ENCODE peak calls at places on chromosomes 3 and 15, in six cellular contexts. One of them, this sample, is unnamed.

GRCh38 chr3:20225769-20226168 is 39.8 kb upstream of the SGO1 start:
- DNase-seq in Peyer's patch: no peak
- DNase-seq in left ventricle myocardium inferior: no peak
- DNase-seq in CD8-positive, alpha-beta memory T cell: no peak
- DNase-seq in MM.1S: no peak
- DNase-seq in heart left ventricle: no peak
- DNase-seq in this sample: no peak

GRCh38 chr3:192655040-192655439 is 72.3 kb downstream of the FGF12 start:
- DNase-seq in Peyer's patch: no peak
- DNase-seq in left ventricle myocardium inferior: no peak
- DNase-seq in CD8-positive, alpha-beta memory T cell: no peak
- DNase-seq in MM.1S: no peak
- DNase-seq in heart left ventricle: no peak
- DNase-seq in this sample: no peak

GRCh38 chr3:188243124-188243795 is 89.3 kb downstream of the LPP start:
- DNase-seq in Peyer's patch: no peak
- DNase-seq in left ventricle myocardium inferior: no peak
- DNase-seq in CD8-positive, alpha-beta memory T cell: no peak
- DNase-seq in MM.1S: no peak
- DNase-seq in heart left ventricle: no peak
- DNase-seq in this sample: no peak

GRCh38 chr3:96354742-96355141 is 459.7 kb upstream of the EPHA6 start:
- DNase-seq in Peyer's patch: no peak
- DNase-seq in left ventricle myocardium inferior: no peak
- DNase-seq in CD8-positive, alpha-beta memory T cell: no peak
- DNase-seq in MM.1S: no peak
- DNase-seq in heart left ventricle: no peak
- DNase-seq in this sample: no peak

GRCh38 chr3:143119009-143119914 is at the start of gene CHST2:
- DNase-seq in Peyer's patch: peak; percentile 72
- DNase-seq in left ventricle myocardium inferior: peak; percentile 72
- DNase-seq in CD8-positive, alpha-beta memory T cell: peak; percentile 36
- DNase-seq in MM.1S: peak; percentile 84
- DNase-seq in heart left ventricle: peak; percentile 87
- DNase-seq in this sample: peak; percentile 53

GRCh38 chr3:38614651-38615352 is 34.7 kb downstream of the SCN5A start:
- DNase-seq in Peyer's patch: no peak
- DNase-seq in left ventricle myocardium inferior: no peak
- DNase-seq in CD8-positive, alpha-beta memory T cell: no peak
- DNase-seq in MM.1S: no peak
- DNase-seq in heart left ventricle: no peak
- DNase-seq in this sample: no peak

GRCh38 chr3:198071602-198072285 is 111.7 kb downstream of the LMLN start:
- DNase-seq in Peyer's patch: no peak
- DNase-seq in left ventricle myocardium inferior: no peak
- DNase-seq in CD8-positive, alpha-beta memory T cell: peak; percentile 33
- DNase-seq in MM.1S: no peak
- DNase-seq in heart left ventricle: no peak
- DNase-seq in this sample: no peak

GRCh38 chr3:8283180-8283579 is 218.4 kb upstream of the LMCD1 start:
- DNase-seq in Peyer's patch: no peak
- DNase-seq in left ventricle myocardium inferior: no peak
- DNase-seq in CD8-positive, alpha-beta memory T cell: no peak
- DNase-seq in MM.1S: no peak
- DNase-seq in heart left ventricle: no peak
- DNase-seq in this sample: no peak

GRCh38 chr15:50137330-50137761 is 18.3 kb upstream of the ATP8B4 start:
- DNase-seq in Peyer's patch: no peak
- DNase-seq in left ventricle myocardium inferior: no peak
- DNase-seq in CD8-positive, alpha-beta memory T cell: no peak
- DNase-seq in MM.1S: no peak
- DNase-seq in heart left ventricle: no peak
- DNase-seq in this sample: no peak

GRCh38 chr15:96768435-96768789 is 437.9 kb downstream of the NR2F2 start:
- DNase-seq in Peyer's patch: no peak
- DNase-seq in left ventricle myocardium inferior: no peak
- DNase-seq in CD8-positive, alpha-beta memory T cell: no peak
- DNase-seq in MM.1S: no peak
- DNase-seq in heart left ventricle: no peak
- DNase-seq in this sample: no peak

GRCh38 chr15:83166218-83166617 is 41.4 kb downstream of the HDGFL3 start:
- DNase-seq in Peyer's patch: no peak
- DNase-seq in left ventricle myocardium inferior: no peak
- DNase-seq in CD8-positive, alpha-beta memory T cell: no peak
- DNase-seq in MM.1S: no peak
- DNase-seq in heart left ventricle: no peak
- DNase-seq in this sample: no peak

GRCh38 chr3:9623148-9623547 is 26.2 kb upstream of the MTMR14 start:
- DNase-seq in Peyer's patch: no peak
- DNase-seq in left ventricle myocardium inferior: no peak
- DNase-seq in CD8-positive, alpha-beta memory T cell: no peak
- DNase-seq in MM.1S: no peak
- DNase-seq in heart left ventricle: no peak
- DNase-seq in this sample: no peak

GRCh38 chr3:154192225-154192624 is 71.0 kb downstream of the ARHGEF26 start:
- DNase-seq in Peyer's patch: no peak
- DNase-seq in left ventricle myocardium inferior: no peak
- DNase-seq in CD8-positive, alpha-beta memory T cell: no peak
- DNase-seq in MM.1S: no peak
- DNase-seq in heart left ventricle: no peak
- DNase-seq in this sample: no peak

GRCh38 chr3:150223568-150223967 is 184.5 kb upstream of the TSC22D2 start:
- DNase-seq in Peyer's patch: no peak
- DNase-seq in left ventricle myocardium inferior: no peak
- DNase-seq in CD8-positive, alpha-beta memory T cell: no peak
- DNase-seq in MM.1S: no peak
- DNase-seq in heart left ventricle: no peak
- DNase-seq in this sample: no peak

GRCh38 chr15:40844543-40844981 is 714 bp downstream of the SPINT1 start:
- DNase-seq in Peyer's patch: peak; percentile 31
- DNase-seq in left ventricle myocardium inferior: peak; percentile 26
- DNase-seq in CD8-positive, alpha-beta memory T cell: no peak
- DNase-seq in MM.1S: peak; percentile 39
- DNase-seq in heart left ventricle: peak; percentile 65
- DNase-seq in this sample: peak; percentile 32

GRCh38 chr3:126266291-126266840 is 86.0 kb upstream of the ALDH1L1 start:
- DNase-seq in Peyer's patch: no peak
- DNase-seq in left ventricle myocardium inferior: peak; percentile 83
- DNase-seq in CD8-positive, alpha-beta memory T cell: no peak
- DNase-seq in MM.1S: no peak
- DNase-seq in heart left ventricle: peak; percentile 85
- DNase-seq in this sample: no peak

GRCh38 chr3:141421639-141422319 is 53.5 kb downstream of the ZBTB38 start:
- DNase-seq in Peyer's patch: no peak
- DNase-seq in left ventricle myocardium inferior: no peak
- DNase-seq in CD8-positive, alpha-beta memory T cell: no peak
- DNase-seq in MM.1S: no peak
- DNase-seq in heart left ventricle: no peak
- DNase-seq in this sample: no peak

GRCh38 chr3:8767667-8768363 is 1.6 kb downstream of the OXTR start:
- DNase-seq in Peyer's patch: no peak
- DNase-seq in left ventricle myocardium inferior: no peak
- DNase-seq in CD8-positive, alpha-beta memory T cell: no peak
- DNase-seq in MM.1S: no peak
- DNase-seq in heart left ventricle: no peak
- DNase-seq in this sample: no peak

GRCh38 chr15:90318591-90318990 is 33.5 kb upstream of the ZNF774 start:
- DNase-seq in Peyer's patch: no peak
- DNase-seq in left ventricle myocardium inferior: no peak
- DNase-seq in CD8-positive, alpha-beta memory T cell: no peak
- DNase-seq in MM.1S: no peak
- DNase-seq in heart left ventricle: no peak
- DNase-seq in this sample: no peak

GRCh38 chr3:114380233-114380645 is 86.4 kb downstream of the TIGIT start:
- DNase-seq in Peyer's patch: no peak
- DNase-seq in left ventricle myocardium inferior: peak; percentile 83
- DNase-seq in CD8-positive, alpha-beta memory T cell: no peak
- DNase-seq in MM.1S: no peak
- DNase-seq in heart left ventricle: peak; percentile 83
- DNase-seq in this sample: no peak

GRCh38 chr15:74294010-74294409 is 57.9 kb downstream of the CCDC33 start:
- DNase-seq in Peyer's patch: no peak
- DNase-seq in left ventricle myocardium inferior: no peak
- DNase-seq in CD8-positive, alpha-beta memory T cell: no peak
- DNase-seq in MM.1S: no peak
- DNase-seq in heart left ventricle: no peak
- DNase-seq in this sample: no peak

GRCh38 chr3:63995056-63995576 is 28.2 kb downstream of the PSMD6 start:
- DNase-seq in Peyer's patch: no peak
- DNase-seq in left ventricle myocardium inferior: no peak
- DNase-seq in CD8-positive, alpha-beta memory T cell: no peak
- DNase-seq in MM.1S: no peak
- DNase-seq in heart left ventricle: no peak
- DNase-seq in this sample: no peak

GRCh38 chr15:26722621-26723160 is 50.2 kb downstream of the GABRB3 start:
- DNase-seq in Peyer's patch: no peak
- DNase-seq in left ventricle myocardium inferior: no peak
- DNase-seq in CD8-positive, alpha-beta memory T cell: no peak
- DNase-seq in MM.1S: no peak
- DNase-seq in heart left ventricle: no peak
- DNase-seq in this sample: no peak

GRCh38 chr3:18100126-18100525 is 325.0 kb downstream of the SATB1 start:
- DNase-seq in Peyer's patch: no peak
- DNase-seq in left ventricle myocardium inferior: no peak
- DNase-seq in CD8-positive, alpha-beta memory T cell: no peak
- DNase-seq in MM.1S: no peak
- DNase-seq in heart left ventricle: no peak
- DNase-seq in this sample: no peak

GRCh38 chr3:57078366-57079220 is 18.1 kb downstream of the SPATA12 start:
- DNase-seq in Peyer's patch: peak; percentile 43
- DNase-seq in left ventricle myocardium inferior: peak; percentile 36
- DNase-seq in CD8-positive, alpha-beta memory T cell: no peak
- DNase-seq in MM.1S: no peak
- DNase-seq in heart left ventricle: peak; percentile 74
- DNase-seq in this sample: peak; percentile 26

DNA sequence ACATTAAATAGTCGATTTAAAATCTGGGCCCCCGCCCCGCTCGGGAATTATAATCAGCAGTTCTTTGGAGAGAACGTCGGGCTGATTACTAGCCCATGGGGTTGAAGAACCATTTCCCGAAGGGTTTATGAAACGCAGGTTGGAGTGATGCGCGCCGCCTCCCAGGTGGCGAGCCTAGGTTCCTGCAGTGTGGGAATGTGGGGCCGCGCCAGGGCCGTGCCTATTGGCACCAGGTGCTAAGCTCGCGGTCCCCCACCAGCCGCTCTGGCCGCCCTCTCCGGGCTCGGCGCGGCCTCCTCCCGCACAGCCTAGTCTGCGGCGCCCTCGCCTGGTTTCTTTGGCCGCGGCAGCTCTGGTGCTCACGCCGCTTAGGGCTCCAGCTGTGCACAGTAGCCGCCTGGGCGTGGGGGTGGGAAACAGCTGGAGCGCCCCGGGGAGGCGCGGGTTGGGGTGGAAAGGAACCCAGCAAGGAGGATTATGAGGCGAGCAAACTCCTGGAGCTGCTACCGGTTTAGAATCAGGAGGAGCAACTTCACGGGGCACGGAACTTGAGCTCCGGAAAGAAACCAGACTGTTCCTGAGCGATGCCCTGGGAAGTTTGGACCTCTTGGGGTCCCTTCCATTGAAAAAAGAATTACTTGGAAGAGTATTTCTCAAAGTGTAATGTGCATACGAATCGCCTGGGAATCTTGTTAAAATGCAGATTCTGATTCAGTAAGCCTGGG is 5.6 kb upstream of the MECOM start:
- DNase-seq in Peyer's patch: no peak
- DNase-seq in left ventricle myocardium inferior: peak; percentile 76
- DNase-seq in CD8-positive, alpha-beta memory T cell: no peak
- DNase-seq in MM.1S: peak; percentile 91
- DNase-seq in heart left ventricle: peak; percentile 86
- DNase-seq in this sample: peak; percentile 28
- H3K27me3 ChIP-seq in Peyer's patch: peaks cover 42% of the 10 kb centered on the region
- H3K27me3 ChIP-seq in left ventricle myocardium inferior: peaks cover 91% of the 10 kb centered on the region
- H3K27me3 ChIP-seq in CD8-positive, alpha-beta memory T cell: peaks cover 46% of the 10 kb centered on the region
- H3K27me3 ChIP-seq in MM.1S: peaks cover 52% of the 10 kb centered on the region
- H3K27me3 ChIP-seq in heart left ventricle: peaks cover 78% of the 10 kb centered on the region
- H3K27me3 ChIP-seq in this sample: peaks cover 46% of the 10 kb centered on the region

DNA sequence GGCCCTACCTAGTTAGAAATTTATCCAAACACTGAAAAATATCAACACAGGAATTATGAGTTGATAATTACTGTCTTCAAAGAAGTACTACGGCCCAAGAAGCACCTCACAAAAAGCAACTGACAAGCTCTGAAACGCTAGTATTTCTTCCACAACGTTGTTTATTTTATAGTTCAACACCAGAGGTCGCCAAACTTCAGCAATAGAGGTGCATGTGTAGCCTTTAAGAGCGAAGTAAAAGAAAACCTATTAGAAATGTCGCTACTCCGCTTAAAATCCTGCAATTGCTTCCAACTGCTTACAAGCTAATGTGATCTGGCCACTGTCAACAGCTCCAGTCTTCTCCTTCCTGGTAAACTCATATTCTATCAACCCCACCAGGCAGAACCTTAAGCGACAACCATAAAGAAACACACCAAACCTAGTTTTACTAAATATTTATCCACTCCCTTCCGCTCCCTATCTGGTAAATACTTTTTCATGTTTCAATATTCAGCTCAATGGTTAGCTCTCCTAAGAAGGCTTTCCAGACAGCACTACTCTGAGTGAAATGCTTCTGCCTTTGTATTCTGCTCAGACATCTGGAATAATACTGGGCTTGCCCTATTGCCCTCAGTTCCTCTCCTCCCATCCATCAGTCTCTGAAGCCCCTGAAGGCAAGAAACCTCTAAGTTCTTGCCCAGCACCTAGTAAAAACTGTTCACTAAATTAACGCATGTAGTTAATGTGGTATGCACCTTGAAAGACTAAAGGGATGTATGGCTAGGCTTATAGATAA is 110.2 kb downstream of the NR1I2 start:
- DNase-seq in Peyer's patch: no peak
- DNase-seq in left ventricle myocardium inferior: no peak
- DNase-seq in CD8-positive, alpha-beta memory T cell: peak; percentile 6
- DNase-seq in MM.1S: peak; percentile 64
- DNase-seq in heart left ventricle: no peak
- DNase-seq in this sample: peak; percentile 55
- H3K4me3 ChIP-seq in Peyer's patch: no peak overlapping the region
- H3K4me3 ChIP-seq in left ventricle myocardium inferior: no peak overlapping the region
- H3K4me3 ChIP-seq in CD8-positive, alpha-beta memory T cell: no peak overlapping the region
- H3K4me3 ChIP-seq in MM.1S: no peak overlapping the region
- H3K4me3 ChIP-seq in heart left ventricle: no peak overlapping the region
- H3K4me3 ChIP-seq in this sample: no peak overlapping the region

DNA sequence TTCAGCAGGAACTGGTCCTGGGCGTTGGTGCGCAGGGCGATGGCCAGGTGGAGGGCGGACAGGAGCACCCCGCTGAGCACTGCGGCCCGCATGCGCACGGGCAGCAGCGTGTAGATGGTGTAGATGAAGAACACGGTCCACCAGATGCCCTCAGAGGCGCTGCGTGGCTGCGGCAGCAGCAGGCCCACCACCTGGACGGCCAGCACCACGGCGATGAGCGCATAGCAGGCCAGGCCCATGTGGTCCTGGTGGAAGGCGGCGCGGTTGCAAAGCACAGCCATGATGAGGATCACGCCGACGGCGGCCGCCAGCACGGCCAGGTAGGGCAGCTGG is 1.5 kb downstream of the ADCY5 start:
- DNase-seq in Peyer's patch: no peak
- DNase-seq in left ventricle myocardium inferior: no peak
- DNase-seq in CD8-positive, alpha-beta memory T cell: no peak
- DNase-seq in MM.1S: no peak
- DNase-seq in heart left ventricle: no peak
- DNase-seq in this sample: no peak
- H3K27me3 ChIP-seq in Peyer's patch: peaks cover 6% of the 10 kb centered on the region
- H3K27me3 ChIP-seq in left ventricle myocardium inferior: peaks cover 56% of the 10 kb centered on the region
- H3K27me3 ChIP-seq in CD8-positive, alpha-beta memory T cell: peaks cover 11% of the 10 kb centered on the region
- H3K27me3 ChIP-seq in MM.1S: peaks cover 8% of the 10 kb centered on the region
- H3K27me3 ChIP-seq in heart left ventricle: peaks cover 14% of the 10 kb centered on the region
- H3K27me3 ChIP-seq in this sample: peaks cover 10% of the 10 kb centered on the region

GRCh38 chr3:12507871-12508281 is 23.6 kb downstream of the TSEN2 start:
- DNase-seq in Peyer's patch: no peak
- DNase-seq in left ventricle myocardium inferior: no peak
- DNase-seq in CD8-positive, alpha-beta memory T cell: no peak
- DNase-seq in MM.1S: no peak
- DNase-seq in heart left ventricle: no peak
- DNase-seq in this sample: no peak
- H3K4me3 ChIP-seq in Peyer's patch: no peak overlapping the region
- H3K4me3 ChIP-seq in left ventricle myocardium inferior: no peak overlapping the region
- H3K4me3 ChIP-seq in CD8-positive, alpha-beta memory T cell: no peak overlapping the region
- H3K4me3 ChIP-seq in MM.1S: no peak overlapping the region
- H3K4me3 ChIP-seq in heart left ventricle: no peak overlapping the region
- H3K4me3 ChIP-seq in this sample: no peak overlapping the region

This sample was measured in CD4-positive, alpha-beta memory T cell.